ENCODE peak calls at places on chromosomes 4 and X, in ten cellular contexts. E, P, B, T, Z, A, H, V, X and U are unnamed samples.

GRCh38 chrX:136395271-136395670 is 92.5 kb upstream of the BRS3 start:
- DNase-seq in E (no peak), T (peak; percentile 2), Z (no peak), A (no peak), B (no peak), V (no peak), P (no peak), X (no peak), H (no peak), U (no peak)

GRCh38 chr4:79353075-79353474 is 27.2 kb upstream of the NAA11 start:
- DNase-seq in H (no peak), B (no peak), X (no peak), E (no peak), V (no peak), Z (no peak), T (no peak), A (no peak), P (no peak), U (no peak)

GRCh38 chrX:40420899-40421729 is 159.7 kb upstream of the ATP6AP2 start:
- DNase-seq in A (no peak), X (peak; percentile 56), V (no peak), P (no peak), E (no peak), B (no peak), T (peak; percentile 20), H (no peak), Z (no peak), U (no peak)

GRCh38 chr4:56134272-56134671 is 185.5 kb downstream of the CEP135 start:
- DNase-seq in Z (no peak), E (no peak), A (no peak), B (no peak), P (no peak), T (peak; percentile 95), V (no peak), X (no peak), H (no peak), U (no peak)

GRCh38 chrX:13778916-13779315 is 38.0 kb downstream of the GPM6B start:
- DNase-seq in Z (no peak), T (peak; percentile 65), X (no peak), B (no peak), V (no peak), H (no peak), E (no peak), P (no peak), A (no peak), U (no peak)

GRCh38 chr4:169335331-169335730 is 64.6 kb upstream of the SH3RF1 start:
- DNase-seq in T (peak; percentile 35), H (no peak), Z (no peak), X (no peak), P (no peak), E (no peak), V (no peak), B (no peak), A (no peak), U (no peak)

GRCh38 chr4:118834070-118834469 is 1.9 kb downstream of the SEC24D start:
- DNase-seq in E (no peak), H (no peak), X (no peak), P (no peak), A (no peak), Z (no peak), T (peak; percentile 34), B (no peak), V (no peak), U (no peak)

GRCh38 chrX:31228909-31229308 is 157.1 kb upstream of the FTHL17 start:
- DNase-seq in X (no peak), T (peak; percentile 18), Z (no peak), B (no peak), H (peak; percentile 45), A (peak; percentile 75), P (no peak), V (no peak), E (peak; percentile 30), U (no peak)

GRCh38 chrX:131746491-131746968 is 202.7 kb downstream of the OR13H1 start:
- DNase-seq in A (peak; percentile 10), Z (no peak), B (peak; percentile 91), T (no peak), E (no peak), V (no peak), X (no peak), H (peak; percentile 17), P (no peak), U (peak; percentile 86)

GRCh38 chrX:131739823-131740222 is 195.9 kb downstream of the OR13H1 start:
- DNase-seq in A (no peak), E (no peak), Z (no peak), T (peak; percentile 4), B (no peak), V (no peak), P (no peak), X (no peak), H (no peak), U (no peak)

GRCh38 chrX:131745942-131746489 is 202.1 kb downstream of the OR13H1 start:
- DNase-seq in Z (no peak), H (no peak), A (no peak), V (no peak), P (no peak), T (no peak), X (no peak), E (no peak), B (no peak), U (no peak)

DNA sequence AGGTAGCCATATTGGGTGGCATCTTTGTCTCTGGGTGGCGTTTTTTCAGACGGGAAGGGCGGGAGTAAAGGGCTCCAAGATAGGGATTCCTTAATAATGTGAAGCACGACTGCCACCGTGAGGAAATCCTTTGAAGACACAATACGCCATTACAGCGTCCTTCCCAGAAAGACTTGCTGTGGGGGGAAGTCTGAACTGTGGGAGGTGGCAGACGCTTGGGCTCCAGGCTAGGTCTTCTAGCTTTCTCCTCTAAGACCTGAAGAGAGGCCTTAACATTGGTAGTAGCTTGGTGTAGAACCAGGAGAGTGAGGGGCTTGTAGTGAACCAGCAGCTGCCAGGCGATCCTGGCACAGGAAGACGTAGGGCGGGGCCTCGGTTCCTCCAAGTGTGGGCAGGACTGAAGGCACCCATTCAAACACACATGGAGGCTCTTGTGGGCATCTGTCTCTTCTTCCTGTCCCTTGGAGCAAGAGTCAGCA is 197.3 kb downstream of the OR13H1 start:
- DNase-seq in A (no peak), X (no peak), V (no peak), P (no peak), T (no peak), H (no peak), Z (no peak), E (no peak), B (no peak), U (peak; percentile 89)
- TF ChIP-seq CTCF in A (no peak), X (no peak), V (no peak), P (peak; percentile 48), T (no peak), H (peak; percentile 14), Z (no peak), E (no peak), B (no peak), U (peak; percentile 11)

GRCh38 chr4:2964077-2964471 is 703 bp downstream of the GRK4 start:
- DNase-seq in E (no peak), T (no peak), B (no peak), V (no peak), A (no peak), X (no peak), P (no peak), Z (no peak), H (no peak), U (no peak)
- TF ChIP-seq CTCF in E (no peak), T (peak; percentile 4), B (no peak), V (no peak), A (no peak), X (no peak), P (no peak), Z (no peak), H (no peak), U (no peak)

GRCh38 chr4:14701389-14701788 is 300.9 kb upstream of the CPEB2 start:
- DNase-seq in T (no peak), A (no peak), B (no peak), P (no peak), Z (no peak), H (no peak), V (no peak), E (no peak), X (no peak), U (peak; percentile 31)

GRCh38 chr4:14700544-14700943 is 301.7 kb upstream of the CPEB2 start:
- DNase-seq in Z (no peak), T (no peak), X (no peak), A (no peak), V (no peak), H (no peak), B (no peak), E (no peak), P (no peak), U (no peak)

GRCh38 chr4:14701896-14702295 is 300.4 kb upstream of the CPEB2 start:
- DNase-seq in E (no peak), B (no peak), X (no peak), V (no peak), A (no peak), T (peak; percentile 17), P (no peak), Z (no peak), H (no peak), U (peak; percentile 89)

GRCh38 chr4:14695411-14695810 is 306.9 kb upstream of the CPEB2 start:
- DNase-seq in V (no peak), A (no peak), Z (no peak), X (no peak), H (no peak), T (peak; percentile 14), P (no peak), B (no peak), E (no peak), U (no peak)

GRCh38 chr4:14700083-14700482 is 302.2 kb upstream of the CPEB2 start:
- DNase-seq in V (no peak), P (no peak), A (no peak), H (no peak), T (no peak), X (no peak), Z (no peak), E (no peak), B (no peak), U (no peak)
- TF ChIP-seq CTCF in V (no peak), P (no peak), A (no peak), H (no peak), T (peak; percentile 10), X (no peak), Z (no peak), E (no peak), B (no peak), U (no peak)

GRCh38 chr4:183716302-183716701 is 57.2 kb downstream of the TRAPPC11 start:
- DNase-seq in H (no peak), B (no peak), E (no peak), P (no peak), V (no peak), Z (no peak), A (no peak), X (no peak), T (no peak), U (no peak)

GRCh38 chr4:183721207-183722081 is 62.4 kb downstream of the TRAPPC11 start:
- DNase-seq in Z (no peak), V (peak; percentile 88), B (peak; percentile 65), A (no peak), X (peak; percentile 85), H (peak; percentile 67), T (peak; percentile 55), E (peak; percentile 63), P (no peak), U (peak; percentile 79)

GRCh38 chr4:183723561-183724228 is 64.6 kb downstream of the TRAPPC11 start:
- DNase-seq in P (no peak), A (no peak), B (no peak), V (no peak), T (no peak), E (no peak), H (no peak), X (no peak), Z (no peak), U (no peak)

GRCh38 chr4:183722738-183723560 is 63.9 kb downstream of the TRAPPC11 start:
- DNase-seq in B (no peak), X (peak; percentile 86), T (peak; percentile 26), A (no peak), Z (peak; percentile 68), H (peak; percentile 86), V (peak; percentile 88), P (no peak), E (peak; percentile 89), U (peak; percentile 81)

DNA sequence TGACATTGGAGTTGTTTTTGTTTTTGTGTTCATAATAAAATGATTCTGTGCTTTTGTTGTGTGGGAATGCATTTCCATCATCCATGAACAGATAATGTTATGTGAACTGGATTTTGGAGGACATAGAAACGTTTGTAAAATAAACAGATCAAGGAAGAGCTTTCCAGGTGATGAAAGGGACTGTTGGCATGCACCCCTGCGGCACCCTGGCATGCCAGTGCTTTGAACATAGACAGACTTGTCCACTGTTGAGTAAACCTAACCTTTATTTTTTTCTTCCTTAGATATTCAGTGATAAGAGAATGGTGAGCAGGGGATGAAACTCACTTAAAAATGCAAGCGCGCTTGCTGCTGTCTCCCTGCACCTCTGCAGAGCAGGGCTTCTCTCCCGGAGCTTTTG is 59.8 kb downstream of the TRAPPC11 start:
- DNase-seq in B (no peak), H (no peak), P (no peak), Z (no peak), E (no peak), V (no peak), T (no peak), A (no peak), X (no peak), U (no peak)
- TF ChIP-seq CTCF in B (no peak), H (no peak), P (no peak), Z (no peak), E (no peak), V (no peak), T (no peak), A (no peak), X (no peak), U (no peak)